ENCODE peak calls at places on chromosomes 4 and X, in four cellular contexts. One of them, this sample, is unnamed.

GRCh38 chr4:74395633-74396032 is 30.7 kb downstream of the EREG start:
- DNase-seq in IMR-90: peak; percentile 64
- DNase-seq in A549: no peak
- DNase-seq in K562: no peak
- DNase-seq in this sample: no peak

GRCh38 chr4:107862658-107863057 is 37.9 kb downstream of the SGMS2 start:
- DNase-seq in A549: peak; percentile 15
- DNase-seq in K562: no peak
- DNase-seq in IMR-90: peak; percentile 63
- DNase-seq in this sample: peak; percentile 5

GRCh38 chr4:169040559-169041261 is 30.7 kb upstream of the CBR4 start:
- DNase-seq in K562: no peak
- DNase-seq in IMR-90: no peak
- DNase-seq in A549: no peak
- DNase-seq in this sample: no peak

GRCh38 chrX:55074851-55075467 is at the start of gene PAGE2B:
- DNase-seq in IMR-90: no peak
- DNase-seq in K562: peak; percentile 8
- DNase-seq in A549: no peak
- DNase-seq in this sample: no peak

GRCh38 chr4:40912455-40913055 is 162.8 kb downstream of the NSUN7 start:
- DNase-seq in K562: no peak
- DNase-seq in A549: no peak
- DNase-seq in IMR-90: peak; percentile 71
- DNase-seq in this sample: no peak

GRCh38 chrX:147228153-147228552 is 413.6 kb upstream of the CXorf51A start:
- DNase-seq in K562: no peak
- DNase-seq in A549: no peak
- DNase-seq in IMR-90: no peak
- DNase-seq in this sample: no peak

GRCh38 chr4:8701101-8702019 is 108.8 kb downstream of the CPZ start:
- DNase-seq in K562: no peak
- DNase-seq in IMR-90: no peak
- DNase-seq in A549: no peak
- DNase-seq in this sample: no peak

GRCh38 chrX:152817082-152817744 is 13.3 kb downstream of the CETN2 start:
- DNase-seq in K562: peak; percentile 53
- DNase-seq in A549: no peak
- DNase-seq in IMR-90: peak; percentile 54
- DNase-seq in this sample: no peak

GRCh38 chr4:97074531-97074930 is 1068.7 kb downstream of the STPG2 start:
- DNase-seq in IMR-90: no peak
- DNase-seq in A549: no peak
- DNase-seq in K562: no peak
- DNase-seq in this sample: no peak

GRCh38 chrX:318739-319578 is at the start of gene GTPBP6:
- DNase-seq in A549: peak; percentile 98
- DNase-seq in K562: peak; percentile 76
- DNase-seq in IMR-90: peak; percentile 100
- DNase-seq in this sample: peak; percentile 98

GRCh38 chrX:102696303-102696702 is 15.9 kb upstream of the GPRASP2 start:
- DNase-seq in A549: no peak
- DNase-seq in IMR-90: no peak
- DNase-seq in K562: no peak
- DNase-seq in this sample: no peak
- TF ChIP-seq MAZ in A549: no peak
- TF ChIP-seq MAZ in IMR-90: no peak
- TF ChIP-seq MAZ in K562: no peak
- TF ChIP-seq MAZ in this sample: no peak

DNA sequence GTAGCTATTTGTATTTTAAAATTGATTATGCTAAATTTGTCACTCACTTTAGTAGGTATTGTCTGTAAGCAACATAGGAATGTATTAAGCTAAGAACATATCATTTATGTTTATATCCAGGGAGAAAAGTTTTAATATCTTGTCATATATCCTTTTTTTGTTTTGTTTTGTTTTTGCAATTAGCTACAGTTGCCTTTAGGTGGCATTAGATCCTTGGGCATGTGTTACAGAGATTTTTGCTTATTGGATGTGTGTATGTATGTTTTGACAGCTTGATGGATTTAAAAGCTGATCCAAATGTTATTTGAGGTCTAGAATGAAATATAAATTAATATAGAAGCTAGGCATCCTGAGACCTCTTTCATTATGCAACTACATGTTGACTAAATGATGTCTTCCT is 36.1 kb upstream of the OTUD4 start:
- DNase-seq in IMR-90: peak; percentile 44
- DNase-seq in K562: no peak
- DNase-seq in A549: no peak
- DNase-seq in this sample: no peak
- TF ChIP-seq MAZ in IMR-90: no peak
- TF ChIP-seq MAZ in K562: no peak
- TF ChIP-seq MAZ in A549: no peak
- TF ChIP-seq MAZ in this sample: no peak

DNA sequence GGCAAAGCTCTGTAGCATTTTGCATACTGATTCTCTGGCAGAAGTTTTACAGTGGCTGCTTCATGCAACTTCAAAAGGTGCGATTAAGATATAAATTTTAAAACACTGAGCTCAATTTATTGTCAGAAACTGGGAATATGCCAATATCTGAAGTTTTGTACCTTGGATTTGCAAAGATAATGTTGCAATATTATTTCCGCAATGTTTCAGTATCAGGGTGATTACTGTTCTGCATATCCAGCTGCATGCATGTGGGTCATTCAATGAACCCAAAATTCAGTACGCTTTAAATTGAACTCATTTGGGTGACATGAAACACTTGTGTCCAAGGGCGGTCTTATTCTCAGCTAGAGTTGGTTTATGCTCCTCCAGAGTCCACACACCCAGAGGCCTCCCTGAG is 26.2 kb downstream of the TRMT10A start:
- DNase-seq in IMR-90: no peak
- DNase-seq in A549: no peak
- DNase-seq in K562: no peak
- DNase-seq in this sample: no peak
- TF ChIP-seq MAZ in IMR-90: no peak
- TF ChIP-seq MAZ in A549: no peak
- TF ChIP-seq MAZ in K562: no peak
- TF ChIP-seq MAZ in this sample: no peak

GRCh38 chrX:9829308-9830267 is 43.4 kb downstream of the SHROOM2 start:
- DNase-seq in A549: peak; percentile 35
- DNase-seq in K562: no peak
- DNase-seq in IMR-90: peak; percentile 82
- DNase-seq in this sample: no peak
- TF ChIP-seq MAZ in A549: no peak
- TF ChIP-seq MAZ in K562: no peak
- TF ChIP-seq MAZ in IMR-90: no peak
- TF ChIP-seq MAZ in this sample: no peak

DNA sequence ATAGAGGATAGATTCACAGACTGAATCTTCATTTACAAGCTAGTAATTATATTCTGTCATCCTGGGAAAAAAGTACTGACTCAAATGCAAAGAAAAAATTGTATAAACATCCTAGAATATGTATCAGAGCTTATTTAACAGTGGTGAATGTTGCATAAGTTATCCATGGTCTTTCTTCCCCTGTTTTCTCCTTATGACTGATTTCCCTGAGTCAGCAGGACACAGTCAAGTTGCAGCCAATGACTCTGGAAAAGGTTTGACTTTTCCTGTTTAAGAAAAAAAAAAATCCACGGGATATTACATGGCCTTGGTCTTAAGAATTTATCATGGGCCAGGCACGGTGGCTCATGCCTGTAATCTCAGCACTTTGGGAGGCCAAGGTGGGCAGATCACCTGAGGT is 36.5 kb downstream of the INPP4B start:
- DNase-seq in IMR-90: peak; percentile 42
- DNase-seq in A549: no peak
- DNase-seq in K562: no peak
- DNase-seq in this sample: no peak
- TF ChIP-seq MAZ in IMR-90: no peak
- TF ChIP-seq MAZ in A549: no peak
- TF ChIP-seq MAZ in K562: no peak
- TF ChIP-seq MAZ in this sample: no peak

GRCh38 chr4:3801521-3801920 is 35.3 kb downstream of the ADRA2C start:
- DNase-seq in K562: no peak
- DNase-seq in IMR-90: no peak
- DNase-seq in A549: no peak
- DNase-seq in this sample: no peak

GRCh38 chr4:3801931-3802550 is 35.9 kb downstream of the ADRA2C start:
- DNase-seq in K562: no peak
- DNase-seq in IMR-90: no peak
- DNase-seq in A549: no peak
- DNase-seq in this sample: no peak

GRCh38 chr4:3803946-3804345 is 37.8 kb downstream of the ADRA2C start:
- DNase-seq in IMR-90: no peak
- DNase-seq in K562: no peak
- DNase-seq in A549: no peak
- DNase-seq in this sample: no peak

GRCh38 chr4:3803475-3803847 is 37.3 kb downstream of the ADRA2C start:
- DNase-seq in IMR-90: no peak
- DNase-seq in A549: no peak
- DNase-seq in K562: no peak
- DNase-seq in this sample: peak; percentile 78

GRCh38 chr4:3802571-3803474 is 36.6 kb downstream of the ADRA2C start:
- DNase-seq in IMR-90: no peak
- DNase-seq in A549: no peak
- DNase-seq in K562: no peak
- DNase-seq in this sample: peak; percentile 84
- TF ChIP-seq MAZ in IMR-90: no peak
- TF ChIP-seq MAZ in A549: no peak
- TF ChIP-seq MAZ in K562: no peak
- TF ChIP-seq MAZ in this sample: peak; percentile 22

DNA sequence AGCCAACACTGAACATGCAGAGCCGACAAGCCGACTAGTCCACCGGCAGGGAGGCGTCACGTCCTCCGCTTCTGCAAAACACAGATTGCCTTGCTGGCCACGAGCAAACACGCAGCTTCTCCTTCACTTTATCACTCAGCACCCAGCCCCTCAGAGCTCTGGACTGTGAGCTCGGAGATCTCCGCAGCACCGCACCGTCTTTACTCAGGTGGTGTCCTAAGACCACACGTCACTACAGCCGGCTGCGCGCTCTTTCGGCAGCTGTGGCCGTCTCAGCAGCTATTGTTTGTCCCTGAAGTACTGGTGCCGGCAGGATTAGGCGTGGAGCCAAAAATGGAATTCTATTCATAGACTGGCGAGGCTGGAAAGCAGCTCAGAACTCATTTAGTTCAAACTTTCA is 72.0 kb downstream of the FAT1 start:
- DNase-seq in IMR-90: no peak
- DNase-seq in K562: no peak
- DNase-seq in A549: peak; percentile 28
- DNase-seq in this sample: no peak
- TF ChIP-seq MAZ in IMR-90: no peak
- TF ChIP-seq MAZ in K562: no peak
- TF ChIP-seq MAZ in A549: no peak
- TF ChIP-seq MAZ in this sample: no peak

GRCh38 chr4:6813725-6814124 is 31.2 kb downstream of the KIAA0232 start:
- DNase-seq in K562: no peak
- DNase-seq in IMR-90: no peak
- DNase-seq in A549: no peak
- DNase-seq in this sample: no peak
- TF ChIP-seq MAZ in K562: no peak
- TF ChIP-seq MAZ in IMR-90: no peak
- TF ChIP-seq MAZ in A549: no peak
- TF ChIP-seq MAZ in this sample: no peak

GRCh38 chr4:3208826-3209225 is 40.1 kb upstream of the MSANTD1 start:
- DNase-seq in K562: no peak
- DNase-seq in IMR-90: no peak
- DNase-seq in A549: no peak
- DNase-seq in this sample: no peak

GRCh38 chr4:3207531-3208037 is 41.4 kb upstream of the MSANTD1 start:
- DNase-seq in A549: no peak
- DNase-seq in K562: no peak
- DNase-seq in IMR-90: peak; percentile 15
- DNase-seq in this sample: peak; percentile 96

GRCh38 chr4:3210467-3210866 is 38.5 kb upstream of the MSANTD1 start:
- DNase-seq in IMR-90: no peak
- DNase-seq in K562: no peak
- DNase-seq in A549: no peak
- DNase-seq in this sample: no peak

GRCh38 chr4:3211866-3212265 is 37.1 kb upstream of the MSANTD1 start:
- DNase-seq in A549: no peak
- DNase-seq in K562: no peak
- DNase-seq in IMR-90: no peak
- DNase-seq in this sample: no peak

DNA sequence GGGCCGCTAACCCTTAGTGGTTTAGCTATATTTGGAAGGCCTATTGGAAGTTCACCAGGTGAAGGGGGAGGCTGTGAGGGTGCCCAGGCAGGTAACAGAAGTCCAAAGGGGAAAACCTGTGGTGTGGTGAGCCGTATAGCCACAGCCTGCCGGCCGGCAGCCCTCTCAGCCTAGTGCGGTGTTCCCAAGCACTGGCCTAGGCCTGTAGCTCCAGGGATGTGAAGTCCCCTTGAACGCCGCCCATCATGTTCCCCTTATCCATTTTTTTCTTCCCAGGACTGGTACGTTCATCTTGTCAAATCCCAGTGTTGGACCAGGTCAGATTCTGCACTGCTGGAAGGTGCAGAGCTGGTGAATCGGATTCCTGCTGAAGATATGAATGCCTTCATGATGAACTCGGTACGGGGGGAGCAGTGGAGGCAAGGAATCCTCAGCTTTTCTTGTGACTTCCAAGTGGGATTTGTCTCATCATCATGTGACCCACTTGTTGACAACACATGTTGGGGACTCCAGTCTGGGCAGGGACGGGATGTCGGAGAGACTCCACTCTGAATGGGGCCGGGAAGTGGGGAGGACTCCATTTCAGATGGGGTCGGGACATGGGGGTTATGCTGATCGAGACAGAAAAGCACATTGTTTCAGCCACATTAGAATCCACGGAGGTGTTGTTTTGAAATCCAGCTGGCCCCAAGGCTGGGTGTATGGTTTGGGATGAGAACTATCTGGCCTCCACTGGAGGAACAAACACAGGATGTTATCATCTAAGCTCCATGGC is 39.2 kb upstream of the MSANTD1 start:
- DNase-seq in K562: no peak
- DNase-seq in A549: no peak
- DNase-seq in IMR-90: no peak
- DNase-seq in this sample: no peak
- TF ChIP-seq MAZ in K562: no peak
- TF ChIP-seq MAZ in A549: no peak
- TF ChIP-seq MAZ in IMR-90: no peak
- TF ChIP-seq MAZ in this sample: no peak

GRCh38 chr4:2363951-2364653 is 54.3 kb downstream of the ZFYVE28 start:
- DNase-seq in K562: no peak
- DNase-seq in IMR-90: no peak
- DNase-seq in A549: no peak
- DNase-seq in this sample: no peak
- TF ChIP-seq MAZ in K562: no peak
- TF ChIP-seq MAZ in IMR-90: no peak
- TF ChIP-seq MAZ in A549: no peak
- TF ChIP-seq MAZ in this sample: no peak